ENCODE peak calls at places on chromosomes 6 and 20, in five cellular contexts. X, K, W, I and B are unnamed samples.

GRCh38 chr20:38260025-38260377 is 534 bp downstream of the KIAA1755 start:
- DNase-seq in K (no peak), I (no peak), X (no peak), W (no peak), B (no peak)

GRCh38 chr20:56352656-56353055 is 6.1 kb upstream of the FAM210B start:
- DNase-seq in I (no peak), X (no peak), W (no peak), K (no peak), B (no peak)

GRCh38 chr20:10652660-10653191 is 21.1 kb downstream of the JAG1 start:
- DNase-seq in K (no peak), W (no peak), I (no peak), X (peak; percentile 53), B (peak; percentile 61)

GRCh38 chr6:16704706-16705402 is 56.4 kb downstream of the ATXN1 start:
- DNase-seq in K (peak; percentile 54), I (no peak), X (peak; percentile 66), W (peak; percentile 82), B (peak; percentile 70)

GRCh38 chr6:124683507-124683906 is 278.7 kb upstream of the RNF217 start:
- DNase-seq in W (no peak), K (no peak), X (no peak), I (no peak), B (no peak)

GRCh38 chr20:46133886-46134654 is 16.0 kb downstream of the CD40 start:
- DNase-seq in K (no peak), X (no peak), W (no peak), I (no peak), B (no peak)

GRCh38 chr6:31952140-31952805 is 6.4 kb downstream of the CFB start:
- DNase-seq in X (peak; percentile 57), I (no peak), W (peak; percentile 62), K (peak; percentile 66), B (peak; percentile 62)

GRCh38 chr6:11625302-11625701 is 87.8 kb downstream of the TMEM170B start:
- DNase-seq in K (no peak), I (no peak), X (peak; percentile 61), W (no peak), B (peak; percentile 89)

GRCh38 chr6:39263299-39264037 is 34.2 kb upstream of the KCNK5 start:
- DNase-seq in X (no peak), W (peak; percentile 79), K (peak; percentile 49), I (no peak), B (no peak)